ENCODE peak calls at places on chromosome 1, in seven cellular contexts. Z is RWPE1; C is heart left ventricle; O is PC-3; J is OCI-LY7; N is CD8-positive, alpha-beta T cell; S is lung. Y is an unnamed sample.

GRCh38 chr1:24920155-24920925 is 9.7 kb downstream of the RUNX3 start:
- DNase-seq in O (no peak), S (no peak), Z (no peak), C (no peak), N (no peak), J (no peak), Y (no peak)

GRCh38 chr1:115469703-115470476 is 131.8 kb upstream of the NGF start:
- DNase-seq in Z (peak), O (peak), J (peak), N (peak), C (no peak), S (peak), Y (peak)

GRCh38 chr1:162389021-162389818 is 7.7 kb downstream of the C1orf226 start:
- DNase-seq in S (no peak), J (no peak), O (peak), C (no peak), Z (peak), N (no peak), Y (no peak)

GRCh38 chr1:35577071-35577998 is 4.2 kb downstream of the TFAP2E start:
- DNase-seq in C (peak), S (no peak), Z (no peak), O (no peak), J (peak), N (peak), Y (no peak)

GRCh38 chr1:202129453-202130274 is 6.9 kb downstream of the GPR37L1 start:
- DNase-seq in N (no peak), J (no peak), S (no peak), C (no peak), O (no peak), Z (no peak), Y (no peak)

GRCh38 chr1:13699936-13700520 is at the start of gene PRDM2:
- DNase-seq in N (peak), J (peak), S (peak), Z (peak), C (peak), O (peak), Y (peak)

GRCh38 chr1:106962591-106962990 is 93.9 kb upstream of the PRMT6 start:
- DNase-seq in C (no peak), Z (no peak), N (no peak), O (peak), S (no peak), J (no peak), Y (no peak)

GRCh38 chr1:190320952-190321351 is 156.7 kb downstream of the BRINP3 start:
- DNase-seq in J (no peak), S (no peak), O (peak), C (no peak), N (no peak), Z (peak), Y (no peak)

GRCh38 chr1:20375563-20375962 is 84.9 kb downstream of the VWA5B1 start:
- DNase-seq in C (no peak), S (no peak), O (peak), J (no peak), N (no peak), Z (no peak), Y (no peak)

DNA sequence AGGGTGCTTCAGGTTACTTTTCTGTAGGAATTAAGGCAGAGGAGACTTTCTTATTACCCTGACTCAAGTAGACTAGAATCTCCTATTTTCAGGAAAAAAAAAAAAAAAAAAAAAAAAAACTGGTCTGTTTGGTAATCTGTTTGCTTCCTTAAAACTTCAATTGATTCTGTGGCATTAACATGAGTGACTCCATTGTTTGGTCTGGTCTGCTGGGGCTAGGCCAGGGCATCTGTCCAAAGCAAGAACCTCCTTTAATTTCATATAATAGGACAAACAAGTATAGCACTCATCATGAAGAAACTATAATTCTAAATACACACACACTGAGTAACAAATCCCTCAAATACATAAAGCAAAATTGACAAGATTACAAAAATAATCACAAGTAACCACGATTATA is 32.9 kb upstream of the LRRC7 start:
- DNase-seq in J (no peak), C (no peak), Z (no peak), N (no peak), S (no peak), O (no peak), Y (no peak)
- H3K27ac ChIP-seq in J (no peak), C (no peak), Z (no peak), N (no peak), S (no peak), O (no peak), Y (no peak)

DNA sequence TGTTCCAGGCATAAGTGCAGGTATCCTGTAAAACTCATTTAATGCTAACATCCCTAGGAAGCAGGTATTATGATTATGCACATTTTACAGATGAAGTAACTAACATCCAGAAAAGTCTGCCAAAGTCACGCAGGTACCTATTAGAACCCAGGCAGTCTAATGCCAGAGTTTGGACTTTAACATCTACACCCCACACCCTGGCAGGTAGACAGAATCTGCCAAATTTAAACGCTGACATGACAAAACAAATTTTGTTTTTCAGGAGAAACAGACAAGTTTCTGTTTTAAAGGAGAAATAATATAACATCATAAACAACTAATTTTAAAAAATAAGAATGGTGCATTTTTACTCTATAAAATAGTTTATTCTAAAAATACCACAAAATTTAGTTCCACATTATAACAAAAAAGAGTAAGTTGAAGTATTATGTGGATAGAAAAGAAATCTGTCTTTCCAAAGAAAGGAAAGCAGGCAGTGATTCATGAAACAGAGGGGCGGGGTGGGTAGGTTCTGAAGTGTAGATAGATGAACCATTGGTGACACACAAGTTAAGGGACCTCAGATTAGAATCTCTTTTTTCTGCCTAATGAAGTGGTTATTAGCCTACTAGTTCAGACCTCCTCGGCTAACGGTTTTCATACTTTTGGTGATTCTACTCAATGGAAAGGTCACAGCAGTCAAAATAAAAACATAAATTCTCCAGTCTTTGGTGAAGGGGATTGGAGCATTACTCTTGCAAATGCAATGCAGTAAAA is 1.7 kb downstream of the ASPM start:
- DNase-seq in N (no peak), J (peak), O (peak), C (no peak), S (no peak), Z (peak), Y (no peak)
- H3K27ac ChIP-seq in N (no peak), J (peak), O (no peak), C (no peak), S (no peak), Z (no peak), Y (no peak)

GRCh38 chr1:205373022-205373421 is 16.3 kb upstream of the KLHDC8A start:
- DNase-seq in S (no peak), N (no peak), C (no peak), O (no peak), J (no peak), Z (no peak), Y (no peak)
- H3K27ac ChIP-seq in S (no peak), N (no peak), C (no peak), O (no peak), J (no peak), Z (peak), Y (no peak)

GRCh38 chr1:151002006-151002405 is 4.7 kb downstream of the MINDY1 start:
- DNase-seq in S (no peak), Z (no peak), C (no peak), O (no peak), J (no peak), N (no peak), Y (no peak)
- H3K27ac ChIP-seq in S (no peak), Z (no peak), C (no peak), O (no peak), J (no peak), N (no peak), Y (no peak)

DNA sequence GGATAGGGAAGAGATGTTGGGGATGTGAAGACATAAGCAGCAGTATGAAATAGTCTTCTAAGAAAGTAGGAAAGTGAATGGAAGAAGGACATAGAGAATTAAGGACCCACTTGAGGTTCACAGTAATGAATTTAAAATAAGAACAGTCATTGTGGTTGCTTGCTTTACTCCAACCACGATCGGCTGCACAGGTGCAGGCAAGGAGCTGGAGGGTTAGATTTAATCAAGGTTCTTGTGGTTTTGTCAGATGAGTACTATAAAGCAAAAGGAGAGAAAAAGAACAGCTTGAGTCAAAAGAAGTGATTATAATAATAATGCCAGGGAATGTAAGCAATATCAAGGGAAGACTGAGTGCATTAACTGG is 46.1 kb upstream of the RBM34 start:
- DNase-seq in O (no peak), C (no peak), N (peak), J (no peak), S (no peak), Z (no peak), Y (no peak)
- H3K27ac ChIP-seq in O (no peak), C (no peak), N (no peak), J (no peak), S (no peak), Z (no peak), Y (no peak)

GRCh38 chr1:44695671-44696070 is 21.2 kb downstream of the ARMH1 start:
- DNase-seq in N (no peak), Z (no peak), J (no peak), C (no peak), O (no peak), S (no peak), Y (no peak)
- H3K27ac ChIP-seq in N (no peak), Z (no peak), J (peak), C (no peak), O (no peak), S (no peak), Y (no peak)

DNA sequence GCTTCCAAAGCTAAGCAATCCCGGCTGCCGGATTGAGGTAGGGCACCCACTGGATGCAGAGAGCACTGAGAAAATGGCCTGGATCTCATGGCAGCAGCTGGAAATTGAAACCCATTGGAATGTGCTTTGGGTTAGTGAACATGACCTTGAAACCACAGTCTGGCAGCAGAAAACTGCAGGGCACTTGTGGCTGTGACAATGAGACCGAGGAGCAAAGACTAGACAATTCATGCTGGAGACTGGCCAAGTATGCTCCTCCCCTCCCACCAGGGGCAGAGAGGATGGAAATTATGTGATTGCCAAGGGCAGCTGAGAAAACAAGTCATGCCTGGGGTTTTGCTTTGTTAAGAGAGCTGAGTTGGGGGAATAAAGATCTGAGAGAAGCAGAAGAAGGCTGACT is 60.7 kb downstream of the ZNF697 start:
- DNase-seq in O (peak), C (no peak), S (no peak), N (no peak), Z (no peak), J (no peak), Y (no peak)
- H3K27ac ChIP-seq in O (no peak), C (no peak), S (no peak), N (no peak), Z (no peak), J (no peak), Y (no peak)

GRCh38 chr1:165063181-165063955 is 293.1 kb downstream of the LMX1A start:
- DNase-seq in J (no peak), O (no peak), C (no peak), S (no peak), Z (no peak), N (no peak), Y (no peak)

GRCh38 chr1:165062346-165062745 is 294.2 kb downstream of the LMX1A start:
- DNase-seq in Z (no peak), J (no peak), S (no peak), N (no peak), O (no peak), C (no peak), Y (no peak)

GRCh38 chr1:165056914-165057313 is 299.6 kb downstream of the LMX1A start:
- DNase-seq in S (no peak), O (no peak), C (no peak), Z (no peak), J (no peak), N (no peak), Y (no peak)

GRCh38 chr1:165057956-165058355 is 298.6 kb downstream of the LMX1A start:
- DNase-seq in J (no peak), O (no peak), C (no peak), N (no peak), Z (no peak), S (no peak), Y (no peak)

DNA sequence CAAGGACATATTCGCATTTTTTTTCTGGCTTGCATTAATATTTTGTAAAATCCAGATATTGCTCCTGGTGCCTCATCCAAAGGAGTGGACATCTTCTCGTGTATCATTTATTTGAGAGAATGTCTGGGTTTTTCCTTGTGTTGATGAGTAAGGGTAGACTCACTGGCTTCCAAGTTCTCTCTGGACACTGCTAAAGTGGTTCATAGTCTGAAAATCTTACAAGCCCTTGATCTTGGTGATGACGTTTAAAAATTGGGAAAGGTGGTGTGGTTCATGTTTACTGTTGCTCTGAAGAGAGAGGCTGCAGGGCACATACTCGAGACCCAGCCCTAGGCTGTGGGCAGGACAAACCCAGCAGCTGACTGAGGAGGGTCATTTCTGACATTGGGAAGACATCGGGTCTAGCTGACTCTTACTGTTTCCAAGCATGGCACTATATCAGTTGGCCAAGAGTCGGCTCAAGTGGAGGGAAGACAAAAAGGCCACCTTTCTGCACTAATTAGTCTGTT is 296.2 kb downstream of the LMX1A start:
- DNase-seq in Z (no peak), O (no peak), N (no peak), J (no peak), S (no peak), C (no peak), Y (no peak)
- H3K27ac ChIP-seq in Z (no peak), O (no peak), N (no peak), J (no peak), S (no peak), C (no peak), Y (no peak)